ENCODE peak calls at places on chromosomes 12 and 14, in five cellular contexts. A is cardiac fibroblast, R is OCI-LY7, T is AG04450, J is mucosa of descending colon. O is an unnamed sample.

GRCh38 chr14:100804138-100804537 is 21.8 kb upstream of the MEG3 start:
- DNase-seq in A (no peak), R (no peak), T (no peak), J (no peak), O (no peak)

GRCh38 chr14:30143617-30144016 is 216.0 kb upstream of the PRKD1 start:
- DNase-seq in A (peak; percentile 37), R (no peak), T (peak; percentile 6), J (no peak), O (peak; percentile 17)

GRCh38 chr14:100770605-100771120 is 44.0 kb downstream of the DLK1 start:
- DNase-seq in A (no peak), R (no peak), T (no peak), J (no peak), O (no peak)

GRCh38 chr14:69612759-69613145 is 1.4 kb downstream of the SUSD6 start:
- DNase-seq in A (peak; percentile 31), R (peak; percentile 41), T (no peak), J (no peak), O (peak; percentile 16)

GRCh38 chr12:67410667-67411067 is 141.5 kb downstream of the CAND1 start:
- DNase-seq in A (peak; percentile 16), R (no peak), T (no peak), J (no peak), O (no peak)

GRCh38 chr14:101687756-101688546 is 73.6 kb upstream of the PPP2R5C start:
- DNase-seq in A (no peak), R (no peak), T (no peak), J (no peak), O (no peak)

GRCh38 chr14:106665814-106666213 is 1139.4 kb downstream of the TMEM121 start:
- DNase-seq in A (no peak), R (no peak), T (no peak), J (no peak), O (no peak)

GRCh38 chr12:109461846-109462766 is 15.0 kb downstream of the KCTD10 start:
- DNase-seq in A (peak; percentile 98), R (no peak), T (peak; percentile 88), J (peak; percentile 84), O (peak; percentile 96)

GRCh38 chr14:80955434-80955939 is at the start of gene TSHR:
- DNase-seq in A (peak; percentile 24), R (peak; percentile 69), T (no peak), J (no peak), O (no peak)

GRCh38 chr12:108773798-108774788 is 42.8 kb upstream of the CORO1C start:
- DNase-seq in A (peak; percentile 94), R (no peak), T (peak; percentile 26), J (peak; percentile 74), O (peak; percentile 82)

GRCh38 chr12:40551466-40551865 is 140.8 kb upstream of the CNTN1 start:
- DNase-seq in A (no peak), R (no peak), T (no peak), J (no peak), O (peak; percentile 1)

GRCh38 chr12:31880340-31880739 is 78.9 kb upstream of the RESF1 start:
- DNase-seq in A (peak; percentile 26), R (no peak), T (no peak), J (no peak), O (no peak)

GRCh38 chr14:30240002-30240401 is 312.4 kb upstream of the PRKD1 start:
- DNase-seq in A (no peak), R (no peak), T (no peak), J (no peak), O (no peak)

GRCh38 chr12:9943244-9943643 is 11.1 kb upstream of the CLEC2A start:
- DNase-seq in A (no peak), R (no peak), T (no peak), J (no peak), O (peak; percentile 8)

GRCh38 chr12:119369907-119370546 is 35.5 kb downstream of the CCDC60 start:
- DNase-seq in A (no peak), R (no peak), T (no peak), J (no peak), O (no peak)

GRCh38 chr12:6181583-6182278 is 18.5 kb upstream of the CD9 start:
- DNase-seq in A (no peak), R (no peak), T (no peak), J (no peak), O (no peak)

GRCh38 chr14:61925043-61925442 is 162.8 kb downstream of the SNAPC1 start:
- DNase-seq in A (no peak), R (peak; percentile 43), T (no peak), J (peak; percentile 40), O (no peak)

GRCh38 chr12:67107751-67108269 is 161.3 kb upstream of the CAND1 start:
- DNase-seq in A (no peak), R (no peak), T (no peak), J (no peak), O (no peak)

GRCh38 chr14:33682746-33683145 is 268.1 kb downstream of the EGLN3 start:
- DNase-seq in A (peak; percentile 98), R (no peak), T (peak; percentile 6), J (no peak), O (peak; percentile 98)

GRCh38 chr12:6961695-6962284 is 8.7 kb downstream of the PHB2 start:
- DNase-seq in A (peak; percentile 79), R (peak; percentile 67), T (no peak), J (peak; percentile 81), O (peak; percentile 77)

GRCh38 chr12:2288001-2288400 is 235.2 kb downstream of the CACNA1C start:
- DNase-seq in A (peak; percentile 62), R (no peak), T (no peak), J (no peak), O (peak; percentile 65)

GRCh38 chr12:23950011-23950774 is 723 bp upstream of the SOX5 start:
- DNase-seq in A (peak; percentile 33), R (no peak), T (no peak), J (peak; percentile 23), O (peak; percentile 19)

GRCh38 chr12:23952071-23952470 is 2.6 kb upstream of the SOX5 start:
- DNase-seq in A (no peak), R (no peak), T (no peak), J (no peak), O (no peak)

GRCh38 chr12:23950775-23951391 is 1.4 kb upstream of the SOX5 start:
- DNase-seq in A (peak; percentile 20), R (no peak), T (no peak), J (peak; percentile 11), O (peak; percentile 19)

GRCh38 chr12:23947395-23947794 is 2.1 kb downstream of the SOX5 start:
- DNase-seq in A (no peak), R (no peak), T (no peak), J (no peak), O (no peak)

GRCh38 chr12:23949212-23950010 is at the start of gene SOX5:
- DNase-seq in A (peak; percentile 63), R (no peak), T (peak; percentile 33), J (peak; percentile 15), O (peak; percentile 75)
- TF ChIP-seq CTCF in A (no peak), R (no peak), T (no peak), J (no peak), O (no peak)

GRCh38 chr14:104282332-104283196 is 144.2 kb downstream of the KIF26A start:
- DNase-seq in A (no peak), R (no peak), T (no peak), J (peak; percentile 78), O (no peak)
- H3K4me3 ChIP-seq in A (no peak overlapping the region), R (no peak overlapping the region), T (no peak overlapping the region), J (no peak overlapping the region), O (no peak overlapping the region)

GRCh38 chr12:59603735-59604134 is 7.9 kb downstream of the SLC16A7 start:
- DNase-seq in A (no peak), R (no peak), T (no peak), J (no peak), O (no peak)

GRCh38 chr12:59595557-59596231 is at the start of gene SLC16A7:
- DNase-seq in A (peak; percentile 95), R (peak; percentile 92), T (peak; percentile 73), J (peak; percentile 78), O (peak; percentile 86)

GRCh38 chr12:59596232-59597143 is 659 bp downstream of the SLC16A7 start:
- DNase-seq in A (peak; percentile 85), R (peak; percentile 91), T (peak; percentile 48), J (peak; percentile 71), O (peak; percentile 77)

GRCh38 chr12:59595097-59595496 is 732 bp upstream of the SLC16A7 start:
- DNase-seq in A (no peak), R (peak; percentile 20), T (no peak), J (no peak), O (no peak)

GRCh38 chr12:59600174-59600573 is 4.3 kb downstream of the SLC16A7 start:
- DNase-seq in A (peak; percentile 12), R (no peak), T (no peak), J (no peak), O (peak; percentile 79)
- TF ChIP-seq CTCF in A (no peak), R (no peak), T (no peak), J (no peak), O (no peak)

DNA sequence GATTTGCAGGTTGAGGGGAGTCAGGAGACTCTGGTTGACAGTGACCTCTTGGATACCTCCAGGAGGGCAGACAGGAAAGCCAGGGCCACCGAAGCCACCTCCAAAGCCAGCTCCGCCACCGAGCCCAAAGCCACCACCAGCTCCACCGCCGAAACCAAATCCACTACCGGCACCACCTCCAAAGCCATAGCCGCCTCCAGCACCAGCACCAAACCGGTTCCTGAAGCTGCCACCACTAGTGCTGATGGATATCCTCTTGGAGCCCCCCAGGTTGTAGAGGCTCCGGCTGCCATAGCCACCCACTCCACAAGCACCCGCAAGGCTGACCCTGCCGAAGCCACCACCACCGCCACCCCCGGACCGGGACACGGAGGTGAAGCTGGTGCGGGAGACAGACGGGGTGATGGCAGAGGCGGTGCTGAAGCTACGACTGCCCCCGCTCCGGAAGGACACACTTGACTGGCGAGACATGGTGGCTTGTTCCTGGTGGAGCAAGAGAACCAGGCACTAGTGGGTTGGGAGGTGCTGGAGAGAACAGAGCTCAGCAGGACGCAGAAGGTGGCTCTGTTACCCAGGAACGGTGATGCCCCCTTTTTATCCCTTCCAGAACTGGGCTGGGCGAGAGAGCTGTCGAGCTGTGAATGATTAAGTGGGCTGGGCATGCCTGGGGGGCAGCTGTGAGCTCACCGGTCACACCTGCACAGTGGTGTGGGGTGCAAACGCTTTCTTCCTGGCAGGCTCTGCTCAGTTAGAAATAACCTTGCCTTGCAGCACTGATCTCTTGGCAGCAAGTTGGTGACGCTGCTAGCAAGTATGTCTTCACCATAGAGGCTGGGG is at the start of gene KRT5:
- DNase-seq in A (no peak), R (no peak), T (no peak), J (no peak), O (no peak)
- H3K4me3 ChIP-seq in A (no peak within 1 kb of the TSS), R (no peak within 1 kb of the TSS), T (no peak within 1 kb of the TSS), J (no peak within 1 kb of the TSS), O (no peak within 1 kb of the TSS)

O was measured in fibroblast of mammary gland.